ENCODE peak calls at places on chromosomes 3 and 15, in eight cellular contexts. P is SK-N-SH, N is HCT116, T is DND-41, K is MM.1S, G is H1, E is astrocyte, D is HepG2. W is an unnamed sample.

GRCh38 chr3:183586477-183586876 is 31.0 kb upstream of the KLHL6 start:
- DNase-seq in P (no peak), N (no peak), T (no peak), K (no peak), G (no peak), E (no peak), D (no peak), W (no peak)

GRCh38 chr3:46395210-46395661 is 11.6 kb downstream of the CCR5AS start:
- DNase-seq in P (no peak), N (no peak), T (peak; percentile 28), K (no peak), G (no peak), E (no peak), D (no peak), W (no peak)

GRCh38 chr3:64848822-64849221 is 161.0 kb upstream of the ADAMTS9 start:
- DNase-seq in P (no peak), N (no peak), T (no peak), K (no peak), G (no peak), E (no peak), D (no peak), W (no peak)

GRCh38 chr3:89578253-89578529 is 470.8 kb downstream of the EPHA3 start:
- DNase-seq in P (no peak), N (no peak), T (no peak), K (no peak), G (no peak), E (no peak), D (no peak), W (no peak)

GRCh38 chr15:50066202-50066601 is 52.8 kb downstream of the ATP8B4 start:
- DNase-seq in P (no peak), N (no peak), T (no peak), K (no peak), G (no peak), E (peak; percentile 15), D (no peak), W (no peak)

GRCh38 chr3:41095702-41096101 is 103.6 kb upstream of the CTNNB1 start:
- DNase-seq in P (no peak), N (no peak), T (no peak), K (no peak), G (no peak), E (no peak), D (no peak), W (no peak)

GRCh38 chr3:187017511-187018230 is 87.3 kb downstream of the ST6GAL1 start:
- DNase-seq in P (no peak), N (no peak), T (no peak), K (no peak), G (no peak), E (no peak), D (no peak), W (no peak)

GRCh38 chr15:93028632-93029612 is 60.1 kb downstream of the RGMA start:
- DNase-seq in P (no peak), N (no peak), T (no peak), K (no peak), G (no peak), E (peak; percentile 89), D (no peak), W (peak; percentile 96)

GRCh38 chr3:71369733-71370391 is 213.7 kb downstream of the FOXP1 start:
- DNase-seq in P (no peak), N (no peak), T (no peak), K (no peak), G (no peak), E (peak; percentile 70), D (no peak), W (no peak)

GRCh38 chr3:4509983-4510755 is 17.0 kb downstream of the ITPR1 start:
- DNase-seq in P (no peak), N (no peak), T (no peak), K (no peak), G (no peak), E (no peak), D (no peak), W (no peak)

DNA sequence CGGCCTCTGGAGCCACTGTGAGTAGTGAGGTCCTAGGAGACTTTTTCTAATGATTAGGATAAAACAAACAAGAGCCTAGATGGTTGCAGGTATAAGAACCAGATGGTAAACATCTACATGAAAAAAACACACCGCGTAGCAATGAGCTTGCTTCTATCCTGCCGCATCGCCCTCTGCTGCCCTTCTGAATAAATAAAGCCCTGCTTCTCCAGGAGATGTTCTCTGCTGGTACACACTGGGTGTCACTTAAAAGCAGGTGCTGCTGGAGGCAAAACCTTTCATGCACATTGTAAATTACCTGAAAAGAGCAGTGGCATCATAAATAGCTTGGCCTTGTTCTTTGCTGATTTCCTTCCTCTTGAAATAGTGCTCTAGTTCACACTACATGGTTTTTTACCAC is 164.4 kb upstream of the TOPAZ1 start:
- DNase-seq in P (peak; percentile 30), N (no peak), T (no peak), K (no peak), G (no peak), E (no peak), D (no peak), W (no peak)
- TF ChIP-seq CTCF in P (no peak), N (peak; percentile 47), T (no peak), K (no peak), G (peak; percentile 39), E (no peak), D (peak; percentile 3), W (no peak)

DNA sequence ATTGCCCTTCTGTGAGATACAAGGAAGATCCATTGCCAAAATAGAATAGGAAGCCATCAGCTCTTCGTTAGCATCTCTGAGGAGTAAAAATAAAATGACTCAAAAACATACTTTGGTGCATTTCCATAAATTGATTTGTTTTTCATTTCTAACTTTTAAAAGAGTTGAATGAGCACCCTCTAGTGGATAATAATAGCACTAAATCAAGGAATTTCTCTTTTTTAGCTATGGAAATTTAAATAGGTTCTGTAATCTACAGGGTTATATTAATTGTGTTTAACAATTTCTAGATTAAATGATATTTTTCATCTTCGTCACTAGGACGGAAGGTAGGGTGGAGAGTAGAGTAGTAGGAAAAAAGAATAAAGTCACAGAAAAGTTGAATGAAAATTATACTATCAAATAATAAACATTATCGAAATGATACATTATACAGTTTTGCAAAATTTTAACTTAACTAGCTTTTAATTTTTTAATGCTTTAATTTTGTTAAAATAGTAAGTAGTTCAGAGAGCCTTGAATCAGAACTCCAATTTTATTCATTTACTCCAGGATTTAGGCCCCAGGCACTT is 6.5 kb downstream of the NSUN3 start:
- DNase-seq in P (peak; percentile 11), N (no peak), T (no peak), K (peak; percentile 32), G (no peak), E (peak; percentile 3), D (peak; percentile 3), W (peak; percentile 27)
- H2AFZ ChIP-seq in P (peak overlapping the region; percentile 42), N (no peak overlapping the region), T (no peak overlapping the region), K (no peak overlapping the region), G (no peak overlapping the region), E (no peak overlapping the region), D (no peak overlapping the region), W (peak overlapping the region; percentile 75)

GRCh38 chr15:78340243-78341056 is at the start of gene CRABP1:
- DNase-seq in P (peak; percentile 80), N (no peak), T (no peak), K (no peak), G (no peak), E (no peak), D (no peak), W (no peak)

GRCh38 chr15:78345726-78346125 is 5.6 kb downstream of the CRABP1 start:
- DNase-seq in P (no peak), N (no peak), T (no peak), K (no peak), G (no peak), E (no peak), D (no peak), W (no peak)

GRCh38 chr15:78341057-78341763 is 1.1 kb downstream of the CRABP1 start:
- DNase-seq in P (no peak), N (no peak), T (no peak), K (no peak), G (no peak), E (no peak), D (no peak), W (no peak)

GRCh38 chr15:78339559-78339958 is 594 bp upstream of the CRABP1 start:
- DNase-seq in P (no peak), N (no peak), T (no peak), K (no peak), G (no peak), E (no peak), D (no peak), W (no peak)

DNA sequence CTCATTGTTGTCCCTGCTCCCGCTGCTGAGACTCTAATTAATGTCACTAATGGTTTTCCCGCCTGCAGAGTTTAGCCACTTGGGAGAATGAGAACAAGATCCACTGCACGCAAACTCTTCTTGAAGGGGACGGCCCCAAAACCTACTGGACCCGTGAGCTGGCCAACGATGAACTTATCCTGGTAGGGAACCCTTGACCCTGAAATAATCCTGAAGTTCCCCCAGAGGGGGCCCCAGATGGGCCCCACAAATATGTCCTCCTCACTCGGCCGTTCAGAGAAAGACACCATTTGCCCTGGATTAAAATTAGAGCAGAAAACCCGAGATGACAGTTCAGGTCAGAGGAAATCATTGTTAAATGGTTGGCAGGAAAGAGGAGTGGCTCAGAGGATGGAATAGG is 3.3 kb downstream of the CRABP1 start:
- DNase-seq in P (no peak), N (no peak), T (no peak), K (no peak), G (no peak), E (no peak), D (no peak), W (no peak)
- H3K4me2 ChIP-seq in P (no peak overlapping the region), N (no peak overlapping the region), T (no peak overlapping the region), K (no peak overlapping the region), G (no peak overlapping the region), E (no peak overlapping the region), D (no peak overlapping the region), W (no peak overlapping the region)

DNA sequence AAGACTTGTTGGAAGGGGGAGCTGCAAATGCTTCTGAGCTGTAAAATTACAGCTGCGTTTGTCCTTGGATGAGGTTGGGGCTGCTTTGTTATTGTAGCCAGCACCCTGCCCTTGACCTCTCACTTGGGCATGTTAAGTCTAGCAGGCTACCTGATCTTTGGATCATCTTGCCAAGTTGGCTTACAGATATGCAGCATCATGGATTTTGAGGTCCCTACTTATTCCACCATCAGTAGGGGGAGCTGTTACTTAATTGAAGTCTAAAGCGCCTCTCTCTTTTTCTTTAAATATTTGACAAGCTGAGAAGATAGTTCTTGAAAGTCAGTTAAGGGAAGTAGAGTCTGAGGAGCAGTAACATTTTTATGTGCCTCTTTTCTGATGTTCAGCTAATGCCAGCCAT is 793.0 kb downstream of the MCTP2 start:
- DNase-seq in P (no peak), N (peak; percentile 24), T (no peak), K (peak; percentile 46), G (no peak), E (peak; percentile 22), D (no peak), W (no peak)
- TF ChIP-seq CTCF in P (no peak), N (no peak), T (peak; percentile 60), K (peak; percentile 49), G (peak; percentile 56), E (peak; percentile 46), D (peak; percentile 11), W (peak; percentile 33)

DNA sequence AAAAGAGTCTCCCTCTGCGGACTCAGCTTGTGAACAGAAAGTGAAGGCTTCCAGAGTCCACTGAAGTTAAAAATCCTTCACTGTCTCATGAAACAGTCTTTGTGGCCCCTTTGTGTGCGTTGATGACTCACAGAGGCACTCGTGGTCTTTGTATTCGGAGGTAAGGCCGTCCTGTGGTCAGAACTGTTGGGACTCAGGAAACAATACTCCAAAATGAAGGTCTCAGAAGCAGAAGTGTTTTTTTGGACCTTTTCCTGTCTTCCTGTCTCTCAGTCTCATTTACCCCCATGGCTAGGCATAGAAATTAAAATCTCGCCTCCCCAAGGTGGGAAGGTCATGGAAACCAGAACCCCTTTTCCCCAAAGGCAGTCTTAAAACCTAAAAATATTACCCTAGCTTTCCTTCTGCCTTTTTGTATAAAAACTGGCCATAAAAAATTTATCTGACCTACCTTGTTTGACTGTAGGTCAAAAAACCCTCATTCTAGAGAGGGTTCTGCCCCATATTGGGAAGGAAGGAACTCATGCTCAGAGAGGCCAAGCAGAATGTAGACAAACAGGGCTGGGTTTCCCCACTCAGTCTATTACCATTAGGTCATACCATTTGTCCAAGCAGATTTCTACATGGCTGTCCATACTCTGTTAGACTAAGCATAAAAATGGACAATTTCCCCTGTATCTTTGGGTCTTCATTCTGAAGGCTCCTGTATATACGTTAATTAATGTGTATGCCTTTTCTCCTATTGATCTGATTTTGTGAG is 19.1 kb upstream of the EPB42 start:
- DNase-seq in P (no peak), N (no peak), T (no peak), K (no peak), G (no peak), E (peak; percentile 77), D (peak; percentile 77), W (no peak)
- H2AFZ ChIP-seq in P (no peak overlapping the region), N (no peak overlapping the region), T (no peak overlapping the region), K (no peak overlapping the region), G (no peak overlapping the region), E (no peak overlapping the region), D (no peak overlapping the region), W (no peak overlapping the region)

W was measured in osteoblast.